ENCODE peak calls at places on chromosomes 13 and 19, in six cellular contexts. Q is HEK293T, X is GF-D8, Y is heart right ventricle, O is fibroblast of lung, S is amniotic stem cell. H is an unnamed sample.

GRCh38 chr13:113002206-113002821 is 33.3 kb downstream of the MCF2L start:
- DNase-seq in Q (peak; percentile 45), X (no peak), Y (no peak), O (no peak), S (no peak), H (peak; percentile 78)

GRCh38 chr19:32611161-32611560 is 30.2 kb downstream of the PDCD5 start:
- DNase-seq in Q (no peak), X (no peak), Y (no peak), O (no peak), S (no peak), H (no peak)

GRCh38 chr19:49448432-49448786 is 3.2 kb downstream of the PIH1D1 start:
- DNase-seq in Q (no peak), X (no peak), Y (no peak), O (no peak), S (no peak), H (no peak)

GRCh38 chr13:51534075-51534817 is 50.0 kb upstream of the WDFY2 start:
- DNase-seq in Q (no peak), X (peak; percentile 86), Y (peak; percentile 21), O (no peak), S (no peak), H (no peak)

GRCh38 chr19:41362143-41362847 is 1.7 kb downstream of the B9D2 start:
- DNase-seq in Q (no peak), X (no peak), Y (no peak), O (no peak), S (no peak), H (no peak)

GRCh38 chr13:57629821-57630235 is 1.7 kb upstream of the PCDH17 start:
- DNase-seq in Q (peak; percentile 89), X (no peak), Y (peak; percentile 90), O (peak; percentile 93), S (no peak), H (peak; percentile 99)

GRCh38 chr13:67283602-67284001 is 53.5 kb upstream of the PCDH9 start:
- DNase-seq in Q (no peak), X (no peak), Y (no peak), O (peak; percentile 65), S (no peak), H (no peak)

GRCh38 chr13:46622918-46623256 is 69.9 kb downstream of the LRCH1 start:
- DNase-seq in Q (no peak), X (no peak), Y (no peak), O (peak; percentile 70), S (no peak), H (peak; percentile 32)

GRCh38 chr19:50514346-50515167 is 844 bp upstream of the ASPDH start:
- DNase-seq in Q (no peak), X (no peak), Y (no peak), O (no peak), S (no peak), H (peak; percentile 75)

GRCh38 chr13:77930430-77930829 is 11.8 kb upstream of the EDNRB start:
- DNase-seq in Q (no peak), X (no peak), Y (no peak), O (no peak), S (no peak), H (no peak)

GRCh38 chr13:23510979-23511735 is 59.1 kb upstream of the TNFRSF19 start:
- DNase-seq in Q (peak; percentile 11), X (no peak), Y (no peak), O (peak; percentile 70), S (no peak), H (peak; percentile 6)

GRCh38 chr19:55079400-55080038 is 3.9 kb downstream of the EPS8L1 start:
- DNase-seq in Q (no peak), X (no peak), Y (no peak), O (no peak), S (no peak), H (no peak)

GRCh38 chr13:85230754-85231153 is 568.5 kb downstream of the SLITRK6 start:
- DNase-seq in Q (no peak), X (no peak), Y (no peak), O (no peak), S (no peak), H (no peak)

GRCh38 chr13:112928020-112928931 is 40.7 kb upstream of the MCF2L start:
- DNase-seq in Q (no peak), X (no peak), Y (no peak), O (no peak), S (no peak), H (no peak)

GRCh38 chr19:30303131-30303654 is 69.0 kb upstream of the ZNF536 start:
- DNase-seq in Q (no peak), X (no peak), Y (no peak), O (no peak), S (no peak), H (no peak)

GRCh38 chr13:110307697-110308376 is 753 bp downstream of the COL4A2 start:
- DNase-seq in Q (no peak), X (no peak), Y (peak; percentile 38), O (peak; percentile 64), S (no peak), H (no peak)

GRCh38 chr19:54456423-54457373 is 6.9 kb downstream of the LENG9 start:
- DNase-seq in Q (no peak), X (no peak), Y (no peak), O (no peak), S (no peak), H (no peak)

GRCh38 chr19:7455600-7456296 is 33.1 kb downstream of the PEX11G start:
- DNase-seq in Q (no peak), X (no peak), Y (no peak), O (no peak), S (no peak), H (no peak)

GRCh38 chr19:35408284-35409171 is 37.7 kb downstream of the GPR42 start:
- DNase-seq in Q (no peak), X (no peak), Y (no peak), O (no peak), S (no peak), H (no peak)

GRCh38 chr13:79528356-79528755 is 47.4 kb downstream of the NDFIP2 start:
- DNase-seq in Q (no peak), X (no peak), Y (no peak), O (peak; percentile 40), S (no peak), H (no peak)

GRCh38 chr13:106152047-106152446 is 383.4 kb downstream of the EFNB2 start:
- DNase-seq in Q (no peak), X (no peak), Y (no peak), O (no peak), S (no peak), H (no peak)

GRCh38 chr19:8641908-8642547 is 11.6 kb downstream of the NFILZ start:
- DNase-seq in Q (peak; percentile 66), X (peak; percentile 3), Y (no peak), O (peak; percentile 58), S (peak; percentile 35), H (no peak)